ENCODE peak calls at places on chromosomes 3 and 15, in four cellular contexts. R is K562, E is SK-N-SH, P is GM12878. C is an unnamed sample. For H3K4me1, the result is how much of the 10 kb centered on the place peaks cover.

GRCh38 chr3:52232279-52233107 is 6.5 kb downstream of the TWF2 start:
- DNase-seq in P (no peak), R (no peak), E (no peak), C (no peak)

GRCh38 chr3:22263042-22263441 is 512.0 kb upstream of the ZNF385D start:
- DNase-seq in P (no peak), R (no peak), E (no peak), C (peak)

GRCh38 chr15:65558336-65558735 is 28.1 kb downstream of the HACD3 start:
- DNase-seq in E (no peak), P (no peak), R (no peak), C (peak)

GRCh38 chr3:149186219-149186618 is 35.4 kb downstream of the CP start:
- DNase-seq in P (no peak), E (no peak), R (peak), C (no peak)

GRCh38 chr3:189720746-189721426 is 89.7 kb downstream of the TP63 start:
- DNase-seq in P (no peak), R (no peak), E (no peak), C (no peak)

GRCh38 chr15:65631503-65631902 is 9.8 kb downstream of the SLC24A1 start:
- DNase-seq in P (peak), R (no peak), E (no peak), C (no peak)

GRCh38 chr3:132417695-132418520 is 606 bp downstream of the DNAJC13 start:
- DNase-seq in P (peak), E (peak), R (peak), C (peak)

GRCh38 chr3:170692720-170693119 is 106.8 kb upstream of the SLC7A14 start:
- DNase-seq in P (no peak), R (no peak), E (no peak), C (peak)

GRCh38 chr3:175434591-175434990 is 575.5 kb downstream of the NAALADL2 start:
- DNase-seq in E (no peak), P (no peak), R (no peak), C (peak)

GRCh38 chr3:37999836-38000235 is 9.2 kb downstream of the VILL start:
- DNase-seq in P (no peak), R (no peak), E (no peak), C (no peak)

GRCh38 chr15:58957101-58957973 is 23.9 kb upstream of the SLTM start:
- DNase-seq in P (no peak), R (peak), E (peak), C (peak)

GRCh38 chr15:42576040-42576594 is 711 bp downstream of the STARD9 start:
- DNase-seq in E (no peak), P (no peak), R (no peak), C (no peak)

GRCh38 chr3:157311633-157312365 is 124.9 kb upstream of the PTX3 start:
- DNase-seq in R (no peak), E (no peak), P (no peak), C (peak)

GRCh38 chr3:46926871-46927717 is 49.5 kb downstream of the CCDC12 start:
- DNase-seq in E (no peak), P (peak), R (no peak), C (no peak)
- H3K9ac ChIP-seq in E (no peak), P (peak), R (peak), C (no peak)

GRCh38 chr3:134562055-134562454 is 76.2 kb downstream of the CEP63 start:
- DNase-seq in E (no peak), R (no peak), P (no peak), C (no peak)

GRCh38 chr3:134564991-134565390 is 79.1 kb downstream of the CEP63 start:
- DNase-seq in E (no peak), R (no peak), P (no peak), C (no peak)

GRCh38 chr3:134563614-134564013 is 77.8 kb downstream of the CEP63 start:
- DNase-seq in E (no peak), P (no peak), R (no peak), C (no peak)

GRCh38 chr3:134559591-134559990 is 73.7 kb downstream of the CEP63 start:
- DNase-seq in P (no peak), E (no peak), R (no peak), C (no peak)
- TF ChIP-seq RCOR1 in P (no peak), E (no peak), R (no peak), C (no peak)

DNA sequence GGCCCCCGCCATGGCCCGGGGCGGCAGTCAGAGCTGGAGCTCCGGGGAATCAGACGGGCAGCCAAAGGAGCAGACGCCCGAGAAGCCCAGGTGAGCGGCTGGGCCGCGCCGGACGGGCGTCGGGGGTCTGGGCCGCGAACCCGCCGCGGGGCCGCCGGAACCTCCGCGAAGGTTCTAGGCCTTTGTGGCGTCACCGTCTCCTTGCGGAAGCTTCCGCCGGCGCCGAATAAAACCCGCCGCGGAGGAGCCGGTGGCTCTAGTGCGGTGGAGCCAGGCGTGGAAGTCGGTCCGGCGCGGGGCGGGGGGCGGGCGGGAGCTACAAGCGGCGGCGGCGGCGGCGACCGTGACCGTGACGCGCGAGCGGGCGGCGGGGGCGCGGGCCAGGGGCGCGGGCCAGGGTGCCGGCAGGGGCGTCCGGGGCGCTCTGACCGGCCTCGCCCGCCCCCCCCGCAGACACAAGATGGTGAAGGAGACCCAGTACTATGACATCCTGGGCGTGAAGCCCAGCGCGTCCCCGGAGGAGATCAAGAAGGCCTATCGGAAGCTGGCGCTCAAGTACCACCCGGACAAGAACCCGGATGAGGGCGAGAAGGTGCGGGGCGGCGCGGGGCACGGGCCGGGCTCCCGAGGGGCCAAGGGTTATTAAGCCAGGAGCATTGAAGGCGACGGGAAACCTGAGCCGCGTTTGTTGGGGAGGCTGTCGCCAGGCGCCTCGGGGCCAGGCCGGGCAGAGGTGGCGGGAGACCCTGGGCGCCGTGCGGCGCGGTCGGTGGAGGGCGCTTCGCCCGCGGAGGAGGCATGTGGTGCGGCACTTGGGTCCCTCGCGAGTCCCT is at the start of gene DNAJA4:
- DNase-seq in P (no peak), E (peak), R (no peak), C (no peak)
- H3K4me1 ChIP-seq in P (under half), E (under half), R (under half), C (under half)

GRCh38 chr15:96344706-96345559 is 14.4 kb downstream of the NR2F2 start:
- DNase-seq in P (no peak), R (no peak), E (no peak), C (no peak)
- H3K9ac ChIP-seq in P (no peak), R (peak), E (no peak), C (peak)

C was measured in IMR-90.